ENCODE peak calls at places on chromosome 4, in eight cellular contexts. A, T, B, L, R, D, F and I are unnamed samples.

GRCh38 chr4:133145241-133145640 is 3.9 kb upstream of the PCDH10 start:
- DNase-seq in A (no peak), T (no peak), B (no peak), L (no peak), R (no peak), D (no peak), F (no peak), I (no peak)

GRCh38 chr4:168589154-168589553 is 92.3 kb downstream of the PALLD start:
- DNase-seq in A (peak), T (peak), B (peak), L (no peak), R (no peak), D (no peak), F (peak), I (peak)

GRCh38 chr4:89703831-89704230 is 133.1 kb downstream of the SNCA start:
- DNase-seq in A (peak), T (no peak), B (no peak), L (no peak), R (no peak), D (no peak), F (no peak), I (no peak)

GRCh38 chr4:86558799-86559198 is 35.3 kb upstream of the PTPN13 start:
- DNase-seq in A (peak), T (no peak), B (no peak), L (no peak), R (no peak), D (no peak), F (no peak), I (no peak)

GRCh38 chr4:30429813-30430466 is 290.2 kb upstream of the PCDH7 start:
- DNase-seq in A (peak), T (no peak), B (peak), L (no peak), R (no peak), D (no peak), F (peak), I (no peak)

GRCh38 chr4:59374416-59374815 is 1825.7 kb upstream of the ADGRL3 start:
- DNase-seq in A (no peak), T (no peak), B (no peak), L (no peak), R (no peak), D (no peak), F (no peak), I (no peak)

GRCh38 chr4:102036619-102037376 is 246.3 kb downstream of the BANK1 start:
- DNase-seq in A (peak), T (no peak), B (peak), L (no peak), R (no peak), D (no peak), F (peak), I (peak)

GRCh38 chr4:17030543-17030942 is 132.1 kb upstream of the LDB2 start:
- DNase-seq in A (peak), T (peak), B (peak), L (no peak), R (no peak), D (no peak), F (peak), I (no peak)

GRCh38 chr4:8696369-8697127 is 104.0 kb downstream of the CPZ start:
- DNase-seq in A (no peak), T (no peak), B (no peak), L (no peak), R (no peak), D (no peak), F (no peak), I (no peak)

GRCh38 chr4:40617903-40618302 is 11.8 kb downstream of the RBM47 start:
- DNase-seq in A (peak), T (no peak), B (no peak), L (no peak), R (no peak), D (no peak), F (no peak), I (no peak)

GRCh38 chr4:12507868-12508481 is 976.2 kb downstream of the RAB28 start:
- DNase-seq in A (no peak), T (peak), B (no peak), L (no peak), R (no peak), D (no peak), F (no peak), I (no peak)

GRCh38 chr4:101081695-101082369 is 265.5 kb downstream of the PPP3CA start:
- DNase-seq in A (peak), T (no peak), B (no peak), L (no peak), R (no peak), D (no peak), F (no peak), I (peak)

GRCh38 chr4:83054928-83055327 is 19.9 kb downstream of the COPS4 start:
- DNase-seq in A (peak), T (no peak), B (no peak), L (peak), R (no peak), D (no peak), F (peak), I (no peak)

GRCh38 chr4:73964862-73965611 is 16.8 kb downstream of the PF4 start:
- DNase-seq in A (peak), T (peak), B (peak), L (no peak), R (no peak), D (no peak), F (no peak), I (no peak)

GRCh38 chr4:76993787-76994641 is 44.5 kb downstream of the SEPTIN11 start:
- DNase-seq in A (no peak), T (no peak), B (no peak), L (peak), R (no peak), D (no peak), F (peak), I (no peak)

GRCh38 chr4:145315828-145316227 is 135.4 kb upstream of the OTUD4 start:
- DNase-seq in A (no peak), T (no peak), B (no peak), L (no peak), R (peak), D (no peak), F (peak), I (no peak)

GRCh38 chr4:33518852-33519251 is 2725.5 kb downstream of the ARAP2 start:
- DNase-seq in A (no peak), T (no peak), B (no peak), L (no peak), R (no peak), D (no peak), F (no peak), I (no peak)

GRCh38 chr4:5237086-5237485 is 185.8 kb downstream of the STK32B start:
- DNase-seq in A (no peak), T (no peak), B (no peak), L (no peak), R (no peak), D (no peak), F (no peak), I (no peak)

GRCh38 chr4:87848622-87849351 is 16.0 kb downstream of the MEPE start:
- DNase-seq in A (peak), T (peak), B (peak), L (peak), R (peak), D (no peak), F (peak), I (peak)

GRCh38 chr4:108247511-108248088 is 78.9 kb upstream of the LEF1 start:
- DNase-seq in A (peak), T (no peak), B (peak), L (no peak), R (no peak), D (no peak), F (no peak), I (no peak)

GRCh38 chr4:82372502-82372873 is 1.3 kb downstream of the HNRNPD start:
- DNase-seq in A (peak), T (peak), B (peak), L (peak), R (peak), D (no peak), F (no peak), I (no peak)

GRCh38 chr4:8869002-8869878 is 2.4 kb downstream of the HMX1 start:
- DNase-seq in A (no peak), T (no peak), B (no peak), L (no peak), R (no peak), D (no peak), F (no peak), I (no peak)

GRCh38 chr4:177356191-177356590 is 46.5 kb downstream of the NEIL3 start:
- DNase-seq in A (peak), T (no peak), B (no peak), L (no peak), R (no peak), D (no peak), F (no peak), I (no peak)

GRCh38 chr4:173934201-173934600 is 349.3 kb downstream of the FBXO8 start:
- DNase-seq in A (peak), T (no peak), B (no peak), L (no peak), R (no peak), D (no peak), F (no peak), I (no peak)

GRCh38 chr4:17690898-17691297 is 76.5 kb downstream of the MED28 start:
- DNase-seq in A (peak), T (no peak), B (no peak), L (no peak), R (no peak), D (peak), F (no peak), I (no peak)

GRCh38 chr4:102483120-102483519 is 18.0 kb upstream of the NFKB1 start:
- DNase-seq in A (no peak), T (no peak), B (no peak), L (no peak), R (no peak), D (no peak), F (no peak), I (no peak)

GRCh38 chr4:147772459-147772969 is 40.6 kb downstream of the ARHGAP10 start:
- DNase-seq in A (peak), T (peak), B (no peak), L (no peak), R (no peak), D (no peak), F (peak), I (no peak)

GRCh38 chr4:147769386-147769785 is 37.5 kb downstream of the ARHGAP10 start:
- DNase-seq in A (peak), T (peak), B (no peak), L (no peak), R (no peak), D (no peak), F (no peak), I (no peak)

GRCh38 chr4:147770831-147771230 is 38.9 kb downstream of the ARHGAP10 start:
- DNase-seq in A (no peak), T (no peak), B (no peak), L (no peak), R (no peak), D (no peak), F (no peak), I (no peak)

GRCh38 chr4:147773261-147774184 is 41.6 kb downstream of the ARHGAP10 start:
- DNase-seq in A (peak), T (peak), B (no peak), L (no peak), R (no peak), D (no peak), F (peak), I (no peak)

GRCh38 chr4:147772056-147772455 is 40.2 kb downstream of the ARHGAP10 start:
- DNase-seq in A (no peak), T (no peak), B (peak), L (no peak), R (no peak), D (no peak), F (no peak), I (no peak)
- H3K4me3 ChIP-seq in A (no peak), T (no peak), B (no peak), L (no peak), R (no peak), D (no peak), F (no peak), I (no peak)

DNA sequence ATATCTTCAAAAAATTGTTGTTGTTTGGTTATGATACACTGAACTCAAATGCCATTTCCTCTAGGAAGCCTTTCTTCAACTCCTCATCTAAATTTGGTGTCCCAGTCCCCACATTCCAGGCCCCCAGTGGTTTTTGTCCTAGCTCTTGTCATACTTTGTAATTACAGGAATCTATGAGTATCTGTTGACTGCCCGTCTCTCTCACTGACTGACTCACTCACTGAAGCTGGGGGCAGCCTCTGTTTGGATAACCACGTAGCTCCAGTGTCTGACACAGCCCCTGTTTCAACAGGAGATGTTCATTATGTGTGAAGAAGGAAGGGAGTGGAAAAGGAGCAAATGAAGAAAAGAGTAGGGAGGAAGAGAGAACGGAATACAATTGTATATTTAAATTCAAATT is 284.1 kb upstream of the TENM3 start:
- DNase-seq in A (peak), T (peak), B (no peak), L (no peak), R (no peak), D (no peak), F (peak), I (no peak)
- H3K4me3 ChIP-seq in A (no peak), T (no peak), B (no peak), L (no peak), R (no peak), D (no peak), F (no peak), I (no peak)

GRCh38 chr4:113293673-113294072 is 244.2 kb downstream of the ANK2 start:
- DNase-seq in A (no peak), T (no peak), B (no peak), L (no peak), R (no peak), D (no peak), F (peak), I (no peak)
- H3K4me3 ChIP-seq in A (no peak), T (no peak), B (no peak), L (no peak), R (peak), D (no peak), F (peak), I (no peak)

GRCh38 chr4:91345632-91346031 is 958.1 kb upstream of the GRID2 start:
- DNase-seq in A (no peak), T (no peak), B (no peak), L (no peak), R (no peak), D (no peak), F (no peak), I (no peak)

DNA sequence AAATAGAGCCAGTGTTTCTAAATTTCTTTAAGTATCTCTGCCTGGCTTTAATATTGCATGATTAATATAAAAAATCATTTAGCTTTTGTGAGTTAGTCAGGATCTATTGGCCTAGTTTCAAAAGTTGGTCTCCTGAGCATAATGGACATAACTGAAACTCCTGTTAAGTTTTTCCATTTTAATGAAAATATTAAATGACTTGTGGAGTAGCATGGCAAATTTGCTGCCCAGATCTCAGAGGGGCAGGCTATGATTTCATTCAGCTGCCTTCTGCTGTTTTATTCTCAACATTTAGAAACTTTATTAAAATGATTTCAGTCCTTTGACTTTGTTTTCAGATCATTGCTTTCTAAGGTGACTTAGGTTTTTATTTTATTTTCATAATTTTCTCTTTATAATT is 962.9 kb upstream of the GRID2 start:
- DNase-seq in A (no peak), T (no peak), B (no peak), L (no peak), R (no peak), D (no peak), F (no peak), I (no peak)
- H3K4me3 ChIP-seq in A (no peak), T (no peak), B (no peak), L (no peak), R (no peak), D (no peak), F (no peak), I (no peak)

DNA sequence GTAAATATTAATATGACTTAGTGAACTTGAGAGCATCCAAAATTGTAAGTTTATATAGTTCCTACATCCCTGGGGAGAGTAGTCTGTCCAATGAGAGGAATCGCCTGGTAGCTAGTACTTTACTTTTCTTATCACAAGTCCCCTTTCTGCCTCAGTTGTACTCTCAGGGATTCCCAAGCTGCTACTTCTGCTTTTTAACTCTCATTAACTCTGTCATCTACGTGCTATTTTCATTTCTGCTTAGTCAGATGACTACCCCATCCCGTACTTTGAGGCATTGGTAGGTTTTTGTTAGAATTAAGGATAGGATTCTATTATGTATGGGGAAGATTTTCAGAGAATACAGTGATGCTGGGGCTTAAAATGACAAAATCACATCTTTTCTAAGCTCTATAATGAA is 24.7 kb downstream of the RBPJ start:
- DNase-seq in A (no peak), T (no peak), B (no peak), L (no peak), R (no peak), D (no peak), F (no peak), I (no peak)
- H3K4me3 ChIP-seq in A (no peak), T (no peak), B (no peak), L (no peak), R (no peak), D (no peak), F (no peak), I (no peak)